ENCODE peak calls at places on chromosomes 16 and 17, in four cellular contexts. N is GM12878, C is H1, D is HepG2. F is an unnamed sample.

GRCh38 chr17:81715107-81715871 is 3.2 kb downstream of the SLC25A10 start:
- DNase-seq in D (no peak), C (no peak), N (no peak), F (no peak)

GRCh38 chr17:82000803-82001649 is 21.7 kb downstream of the CENPX start:
- DNase-seq in N (no peak), D (no peak), C (no peak), F (no peak)

GRCh38 chr17:83151442-83152220 is 72.2 kb downstream of the METRNL start:
- DNase-seq in N (no peak), D (peak; percentile 94), C (no peak), F (peak; percentile 37)

GRCh38 chr17:57870283-57870635 is 20.4 kb upstream of the MRPS23 start:
- DNase-seq in D (no peak), C (no peak), N (no peak), F (no peak)

GRCh38 chr16:30395992-30396560 is 856 bp downstream of the ZNF48 start:
- DNase-seq in C (no peak), D (no peak), N (no peak), F (peak; percentile 68)

GRCh38 chr17:29760279-29760721 is 137.6 kb upstream of the CORO6 start:
- DNase-seq in N (peak; percentile 85), C (no peak), D (no peak), F (no peak)

GRCh38 chr16:69847643-69848042 is 85.5 kb downstream of the WWP2 start:
- DNase-seq in C (no peak), N (no peak), D (no peak), F (no peak)

GRCh38 chr17:79919164-79919585 is 79.9 kb upstream of the CBX4 start:
- DNase-seq in D (no peak), N (no peak), C (no peak), F (peak; percentile 95)

GRCh38 chr17:64282753-64283080 is 19.7 kb upstream of the TEX2 start:
- DNase-seq in C (no peak), N (no peak), D (no peak), F (no peak)

GRCh38 chr17:6435968-6436367 is 1.0 kb upstream of the AIPL1 start:
- DNase-seq in N (no peak), C (no peak), D (peak; percentile 34), F (peak; percentile 84)

GRCh38 chr17:21361020-21361809 is 14.9 kb upstream of the KCNJ12 start:
- DNase-seq in D (no peak), N (no peak), C (no peak), F (peak; percentile 53)

DNA sequence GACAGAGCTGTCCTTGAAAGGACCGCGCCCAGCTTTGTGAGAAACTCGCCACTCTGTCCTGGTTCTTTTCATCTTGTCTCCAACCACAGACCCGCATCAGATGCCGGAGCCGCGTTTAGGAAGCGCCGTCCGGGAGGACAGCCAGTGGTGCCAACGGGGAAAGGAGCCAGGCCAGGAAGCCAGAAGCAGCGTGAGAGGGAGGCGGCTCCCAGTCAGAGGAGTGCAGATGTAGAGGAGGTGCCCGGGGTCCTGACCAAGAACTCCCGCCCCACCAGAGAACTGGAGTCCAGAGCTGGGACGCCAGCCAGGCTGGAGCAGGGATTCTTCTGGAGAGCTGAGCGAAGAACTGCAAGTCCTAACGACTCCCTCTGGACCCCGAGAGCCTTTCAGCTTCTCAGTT is 49.3 kb upstream of the TNRC6C start:
- DNase-seq in D (no peak), N (no peak), C (no peak), F (no peak)
- TF ChIP-seq TCF12 in D (no peak), N (no peak), C (no peak), F (no peak)

DNA sequence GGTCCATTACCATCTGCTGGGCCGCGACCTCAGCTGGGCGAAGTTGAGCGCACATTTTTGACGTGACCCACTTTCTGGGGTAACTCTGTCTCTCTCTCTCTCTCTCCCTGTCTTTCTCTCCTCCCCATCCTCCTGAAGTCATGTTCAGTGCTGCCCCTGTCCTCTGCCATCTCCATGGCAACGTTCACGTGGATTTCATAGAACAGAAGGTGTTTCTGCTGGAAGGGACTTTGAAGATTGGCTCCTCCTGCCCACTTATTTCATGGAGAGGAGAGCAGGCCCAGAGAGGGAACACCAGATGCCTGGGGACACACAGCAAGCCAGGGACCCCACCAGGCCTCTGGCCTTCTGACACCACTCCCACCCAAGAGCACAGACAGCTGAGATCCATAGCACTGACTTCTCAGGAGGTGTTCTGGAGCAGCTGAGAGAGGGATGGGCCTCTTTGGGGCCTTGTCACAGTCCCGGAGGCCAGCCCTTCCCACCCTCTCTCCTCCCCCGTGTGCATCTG is 4.2 kb upstream of the CCNF start:
- DNase-seq in C (no peak), N (no peak), D (no peak), F (no peak)
- TF ChIP-seq TCF12 in C (no peak), N (no peak), D (no peak), F (no peak)

DNA sequence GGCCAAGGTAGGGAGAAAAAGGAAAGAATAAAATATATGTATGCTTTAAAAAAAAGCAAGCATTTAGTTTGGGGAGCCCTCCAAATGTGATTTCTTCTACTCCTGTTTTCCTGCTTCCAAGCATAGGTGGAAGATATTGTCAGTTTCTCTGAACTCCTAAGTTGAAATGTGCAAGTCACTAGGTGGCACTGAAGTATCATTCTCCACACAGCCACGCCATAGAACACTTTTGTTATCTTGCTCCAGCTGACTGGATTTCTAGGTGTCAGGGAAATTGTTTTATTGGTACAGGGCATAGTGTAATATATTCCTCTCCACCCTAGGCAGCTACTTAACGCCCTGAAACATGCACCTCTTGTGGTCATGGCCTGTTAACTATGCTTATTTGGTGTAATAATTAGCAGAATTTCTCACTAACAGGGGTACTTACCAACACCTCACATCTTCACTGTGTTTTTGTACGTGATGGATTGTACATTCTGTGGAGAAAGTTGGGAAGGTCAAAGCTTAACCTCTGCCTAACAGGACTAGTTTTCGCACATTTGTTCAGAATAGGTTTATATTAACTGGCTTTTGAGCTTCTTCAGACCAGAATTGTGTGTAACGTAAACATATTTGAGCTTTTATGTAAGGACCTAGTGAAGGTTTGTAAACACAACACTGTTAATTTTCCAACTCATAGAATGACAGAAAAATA is 69.3 kb downstream of the FTO start:
- DNase-seq in N (peak; percentile 13), C (no peak), D (peak; percentile 81), F (peak; percentile 52)
- TF ChIP-seq TCF12 in N (no peak), C (no peak), D (no peak), F (peak; percentile 16)

GRCh38 chr17:9403207-9403606 is 172.4 kb downstream of the STX8 start:
- DNase-seq in D (no peak), N (no peak), C (no peak), F (no peak)

GRCh38 chr17:9408381-9408780 is 167.2 kb downstream of the STX8 start:
- DNase-seq in N (no peak), D (no peak), C (no peak), F (no peak)

GRCh38 chr17:9406046-9406631 is 169.5 kb downstream of the STX8 start:
- DNase-seq in C (no peak), D (no peak), N (no peak), F (no peak)

GRCh38 chr17:9401434-9401833 is 174.2 kb downstream of the STX8 start:
- DNase-seq in N (no peak), D (no peak), C (no peak), F (no peak)

GRCh38 chr17:9402590-9403199 is 172.9 kb downstream of the STX8 start:
- DNase-seq in C (peak; percentile 23), N (no peak), D (peak; percentile 45), F (peak; percentile 37)
- TF ChIP-seq TCF12 in C (no peak), N (no peak), D (no peak), F (no peak)

DNA sequence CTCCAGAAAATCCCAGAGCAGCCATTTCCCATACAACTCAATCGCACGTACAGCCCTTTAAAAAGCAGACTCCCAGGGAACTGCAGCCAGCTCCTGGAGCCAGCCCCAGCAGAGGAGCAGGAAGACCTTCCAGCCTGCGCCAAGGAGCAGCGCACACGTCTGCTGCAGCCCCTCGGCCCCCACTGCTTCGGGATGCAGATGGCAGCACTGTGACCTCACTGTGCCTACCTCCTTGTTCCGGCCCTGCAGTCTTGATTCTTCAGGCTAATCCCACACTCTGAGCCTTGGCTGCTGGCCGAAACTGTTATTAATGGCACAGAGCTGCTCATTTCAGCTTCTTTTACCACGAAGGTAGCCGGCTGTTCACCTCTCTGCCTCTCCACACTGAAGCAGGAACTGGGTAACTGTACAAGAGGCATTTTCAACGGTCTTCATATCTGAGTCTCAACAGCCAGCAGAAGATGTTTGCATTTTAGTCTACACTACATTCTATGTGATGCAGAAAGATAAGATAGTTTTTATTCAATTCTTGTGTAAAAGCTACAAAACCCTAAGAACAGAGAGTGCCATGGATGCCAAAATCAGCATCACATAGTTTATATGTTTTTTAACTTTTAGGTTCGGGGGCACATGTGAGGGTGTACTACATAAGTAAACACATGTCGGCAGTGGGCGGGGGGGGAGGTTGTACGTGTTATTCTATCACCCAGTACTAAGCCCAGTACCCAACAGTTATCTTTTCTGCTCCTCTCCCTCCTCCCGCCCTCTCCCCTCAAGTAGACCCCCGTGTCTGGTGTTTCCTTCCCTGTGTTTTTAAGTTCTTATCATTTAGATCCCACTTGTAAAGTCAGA is 130.8 kb downstream of the ANKRD11 start:
- DNase-seq in C (no peak), N (no peak), D (no peak), F (no peak)
- TF ChIP-seq TCF12 in C (no peak), N (no peak), D (no peak), F (no peak)

GRCh38 chr17:27478901-27479531 is 22.8 kb downstream of the KSR1 start:
- DNase-seq in D (no peak), C (no peak), N (no peak), F (no peak)
- TF ChIP-seq TCF12 in D (no peak), C (no peak), N (no peak), F (no peak)

F was measured in SK-N-SH.